ENCODE peak calls at places on chromosome X, in ten cellular contexts. Y is NCI-H748 treated with DMSO at 0.1 percent for 48 hours; B is NCI-H146; M is EL; L is naive thymus-derived CD8-positive, alpha-beta T cell; T is HT1080; O is mesendoderm; I is memory B cell; X is amniotic stem cell; A is psoas muscle. H is an unnamed sample.

GRCh38 chrX:74540635-74541249 is 73.7 kb downstream of the RLIM start:
- DNase-seq in X (no peak), A (no peak), M (no peak), O (no peak), I (no peak), L (no peak), Y (no peak), B (no peak), T (no peak), H (no peak)

GRCh38 chrX:94058728-94059382 is 384.8 kb downstream of the FAM133A start:
- DNase-seq in X (no peak), O (peak; percentile 51), L (no peak), I (no peak), M (no peak), B (peak; percentile 13), A (no peak), Y (no peak), T (peak; percentile 1), H (no peak)

GRCh38 chrX:371907-372306 is 14.8 kb downstream of the PPP2R3B start:
- DNase-seq in L (no peak), A (no peak), T (no peak), M (no peak), X (no peak), O (no peak), Y (no peak), B (no peak), I (no peak), H (no peak)

GRCh38 chrX:143757375-143757774 is 36.8 kb upstream of the SPANXN2 start:
- DNase-seq in L (no peak), Y (no peak), T (no peak), O (peak; percentile 18), I (no peak), A (no peak), X (no peak), B (peak; percentile 64), M (no peak), H (no peak)

GRCh38 chrX:65706041-65706828 is 38.8 kb downstream of the MSN start:
- DNase-seq in Y (no peak), T (peak; percentile 99), L (no peak), A (peak; percentile 54), O (peak; percentile 69), X (no peak), B (no peak), M (peak; percentile 94), I (no peak), H (peak; percentile 79)

GRCh38 chrX:107678957-107679740 is 50.8 kb downstream of the PRPS1 start:
- DNase-seq in O (no peak), Y (no peak), B (no peak), M (peak; percentile 62), I (no peak), X (peak; percentile 2), A (peak; percentile 83), L (peak; percentile 82), T (peak; percentile 65), H (peak; percentile 88)

GRCh38 chrX:103817502-103817901 is 14.6 kb downstream of the RAB9B start:
- DNase-seq in T (no peak), X (peak; percentile 6), M (peak; percentile 45), B (peak; percentile 43), A (no peak), I (peak; percentile 51), O (peak; percentile 36), Y (peak; percentile 39), L (peak; percentile 56), H (no peak)

GRCh38 chrX:50579955-50580354 is 109.3 kb upstream of the DGKK start:
- DNase-seq in A (no peak), M (peak; percentile 31), X (peak; percentile 0), I (peak; percentile 11), T (peak; percentile 38), B (peak; percentile 35), Y (peak; percentile 3), O (peak; percentile 70), L (peak; percentile 39), H (no peak)

GRCh38 chrX:120504569-120504968 is 35.5 kb upstream of the LAMP2 start:
- DNase-seq in A (no peak), O (no peak), T (no peak), B (no peak), Y (no peak), X (no peak), I (no peak), L (no peak), M (no peak), H (no peak)

GRCh38 chrX:17007134-17007768 is 60.8 kb downstream of the REPS2 start:
- DNase-seq in M (no peak), I (no peak), T (peak; percentile 14), X (no peak), A (no peak), B (peak; percentile 18), O (peak; percentile 76), Y (no peak), L (no peak), H (no peak)

GRCh38 chrX:131752493-131753198 is 208.8 kb downstream of the OR13H1 start:
- DNase-seq in L (peak; percentile 85), I (no peak), Y (peak; percentile 75), T (no peak), O (no peak), B (no peak), X (peak; percentile 38), A (peak; percentile 67), M (no peak), H (peak; percentile 87)

GRCh38 chrX:154136627-154137161 is 7.3 kb upstream of the OPN1LW start:
- DNase-seq in I (peak; percentile 71), Y (peak; percentile 20), B (peak; percentile 52), A (peak; percentile 72), X (no peak), L (peak; percentile 73), O (peak; percentile 85), M (peak; percentile 58), T (peak; percentile 24), H (no peak)

GRCh38 chrX:40095588-40096394 is 2.0 kb downstream of the BCOR start:
- DNase-seq in O (peak; percentile 45), L (peak; percentile 55), M (peak; percentile 27), B (peak; percentile 14), I (no peak), Y (no peak), A (no peak), T (no peak), X (no peak), H (no peak)

GRCh38 chrX:93673056-93673868 is at the start of gene NAP1L3:
- DNase-seq in O (peak; percentile 95), T (peak; percentile 81), B (peak; percentile 90), Y (peak; percentile 75), L (peak; percentile 70), I (no peak), M (no peak), A (peak; percentile 37), X (peak; percentile 69), H (peak; percentile 78)

GRCh38 chrX:63656871-63657580 is 128.0 kb downstream of the ARHGEF9 start:
- DNase-seq in O (peak; percentile 7), M (peak; percentile 86), T (peak; percentile 67), B (no peak), I (no peak), A (no peak), X (peak; percentile 19), Y (no peak), L (no peak), H (no peak)

GRCh38 chrX:135585153-135585552 is 64.7 kb downstream of the INTS6L start:
- DNase-seq in X (no peak), I (no peak), B (no peak), L (no peak), O (no peak), A (no peak), T (no peak), M (no peak), Y (no peak), H (no peak)

GRCh38 chrX:154775611-154776349 is 13.1 kb downstream of the DKC1 start:
- DNase-seq in B (no peak), X (no peak), I (no peak), L (no peak), T (no peak), Y (no peak), M (peak; percentile 26), A (no peak), O (peak; percentile 22), H (no peak)

GRCh38 chrX:153845195-153845594 is 14.9 kb upstream of the PDZD4 start:
- DNase-seq in X (no peak), B (no peak), Y (no peak), O (no peak), T (no peak), I (no peak), M (no peak), A (no peak), L (no peak), H (no peak)

GRCh38 chrX:3541336-3541735 is 172.1 kb downstream of the PRKX start:
- DNase-seq in O (no peak), X (no peak), I (no peak), L (no peak), A (no peak), Y (no peak), B (no peak), M (no peak), T (no peak), H (no peak)

GRCh38 chrX:114344756-114345155 is 239.1 kb upstream of the HTR2C start:
- DNase-seq in L (no peak), I (no peak), A (no peak), B (peak; percentile 2), Y (no peak), O (peak; percentile 65), X (peak; percentile 3), M (peak; percentile 0), T (no peak), H (no peak)

GRCh38 chrX:63657821-63658220 is 127.2 kb downstream of the ARHGEF9 start:
- DNase-seq in B (no peak), O (peak; percentile 42), A (peak; percentile 24), T (peak; percentile 78), I (no peak), Y (no peak), L (no peak), M (peak; percentile 87), X (no peak), H (peak; percentile 79)

H was measured in coronary artery.